ENCODE peak calls at places on chromosome 9, in nine cellular contexts. U, B, R, P, E, G, Q, Y and J are unnamed samples.

GRCh38 chr9:127095416-127095815 is 27.0 kb downstream of the ANGPTL2 start:
- DNase-seq in R (no peak), Y (no peak), Q (no peak), P (no peak), B (no peak), E (no peak), G (no peak), U (no peak), J (no peak)

GRCh38 chr9:134943411-134943810 is 25.7 kb upstream of the FCN1 start:
- DNase-seq in G (no peak), Y (no peak), Q (no peak), R (no peak), E (no peak), P (no peak), U (no peak), B (no peak), J (no peak)

GRCh38 chr9:68546596-68547390 is 6.1 kb upstream of the TMEM252 start:
- DNase-seq in B (no peak), R (no peak), Q (no peak), E (no peak), Y (no peak), G (peak; percentile 32), U (no peak), P (peak; percentile 28), J (no peak)

GRCh38 chr9:18865542-18865941 is 167.5 kb downstream of the SAXO1 start:
- DNase-seq in R (no peak), G (no peak), B (no peak), P (no peak), Q (no peak), Y (peak; percentile 10), E (no peak), U (no peak), J (peak; percentile 52)

GRCh38 chr9:94586814-94587213 is 6.8 kb downstream of the FBP2 start:
- DNase-seq in U (no peak), E (no peak), Y (no peak), B (no peak), Q (peak; percentile 65), R (peak; percentile 59), G (no peak), P (no peak), J (peak; percentile 24)

GRCh38 chr9:116488373-116488772 is 198.7 kb upstream of the TRIM32 start:
- DNase-seq in Q (no peak), P (no peak), U (no peak), B (no peak), R (no peak), E (no peak), Y (no peak), G (no peak), J (no peak)

GRCh38 chr9:135618866-135619598 is 20.3 kb downstream of the GLT6D1 start:
- DNase-seq in G (no peak), U (no peak), E (no peak), P (no peak), R (no peak), Y (no peak), B (no peak), Q (no peak), J (no peak)

GRCh38 chr9:35179347-35180271 is 17.8 kb downstream of the UNC13B start:
- DNase-seq in Y (no peak), E (no peak), Q (no peak), R (peak; percentile 63), U (no peak), G (no peak), P (peak; percentile 4), B (no peak), J (no peak)

GRCh38 chr9:122180633-122181032 is 20.9 kb downstream of the MORN5 start:
- DNase-seq in Y (no peak), B (no peak), E (no peak), P (peak; percentile 59), U (no peak), Q (peak; percentile 76), G (no peak), R (peak; percentile 77), J (peak; percentile 64)

GRCh38 chr9:23611874-23612273 is 214.2 kb downstream of the ELAVL2 start:
- DNase-seq in R (peak; percentile 62), P (no peak), E (no peak), Y (no peak), U (no peak), G (no peak), Q (no peak), B (no peak), J (peak; percentile 2)

GRCh38 chr9:38008168-38009034 is 60.6 kb downstream of the SHB start:
- DNase-seq in Q (peak; percentile 92), Y (peak; percentile 71), E (no peak), P (peak; percentile 74), B (peak; percentile 94), G (peak; percentile 26), R (peak; percentile 99), U (no peak), J (peak; percentile 70)

GRCh38 chr9:124322618-124323432 is 65.1 kb downstream of the NEK6 start:
- DNase-seq in E (no peak), Y (no peak), P (no peak), U (no peak), R (no peak), B (no peak), G (no peak), Q (peak; percentile 43), J (no peak)

GRCh38 chr9:107734231-107735014 is 244.9 kb upstream of the KLF4 start:
- DNase-seq in R (peak; percentile 76), P (peak; percentile 98), Y (no peak), G (no peak), Q (peak; percentile 84), U (no peak), B (no peak), E (no peak), J (peak; percentile 89)

GRCh38 chr9:96136992-96137665 is 164.8 kb downstream of the HSD17B3 start:
- DNase-seq in G (peak; percentile 62), E (no peak), P (peak; percentile 91), Q (peak; percentile 73), B (peak; percentile 64), U (no peak), Y (peak; percentile 31), R (peak; percentile 11), J (peak; percentile 45)

GRCh38 chr9:104903609-104904008 is 24.3 kb downstream of the ABCA1 start:
- DNase-seq in Y (peak; percentile 66), R (no peak), U (no peak), B (no peak), P (no peak), E (no peak), Q (no peak), G (no peak), J (no peak)